ENCODE peak calls at places on chromosomes 2 and 18, in six cellular contexts. C is upper lobe of right lung, W is Panc1, R is OCI-LY7, X is left lung, H is sigmoid colon. Q is an unnamed sample. For H3K4me1, the result is how much of the 10 kb centered on the place peaks cover.

GRCh38 chr2:100281521-100282438 is 40.5 kb downstream of the LONRF2 start:
- DNase-seq in H (no peak), X (no peak), W (no peak), C (no peak), R (no peak), Q (no peak)

GRCh38 chr2:163736433-163737168 is 793 bp upstream of the FIGN start:
- DNase-seq in R (no peak), W (no peak), H (peak), C (peak), X (peak), Q (no peak)

GRCh38 chr2:205682239-205683021 is at the start of gene NRP2:
- DNase-seq in R (peak), C (peak), X (peak), H (peak), W (no peak), Q (no peak)

GRCh38 chr2:147135401-147135800 is 709.4 kb upstream of the ACVR2A start:
- DNase-seq in C (no peak), H (no peak), R (no peak), W (no peak), X (no peak), Q (no peak)

GRCh38 chr2:18623782-18624181 is 34.4 kb upstream of the NT5C1B start:
- DNase-seq in W (no peak), C (no peak), H (no peak), X (no peak), R (no peak), Q (no peak)

GRCh38 chr2:133674433-133675331 is 106.4 kb upstream of the NCKAP5 start:
- DNase-seq in X (no peak), C (peak), W (no peak), R (no peak), H (peak), Q (no peak)

GRCh38 chr2:1830936-1831616 is 86.8 kb upstream of the PXDN start:
- DNase-seq in W (no peak), X (no peak), R (no peak), C (no peak), H (no peak), Q (no peak)

GRCh38 chr18:12278153-12278764 is 24.1 kb downstream of the CIDEA start:
- DNase-seq in R (peak), W (no peak), C (no peak), X (no peak), H (no peak), Q (no peak)

GRCh38 chr2:235740821-235741220 is 247.0 kb downstream of the AGAP1 start:
- DNase-seq in W (no peak), R (no peak), C (no peak), X (no peak), H (no peak), Q (peak)

GRCh38 chr2:219087848-219088247 is 27.1 kb upstream of the IHH start:
- DNase-seq in X (no peak), R (no peak), C (no peak), W (no peak), H (no peak), Q (no peak)

GRCh38 chr2:109523536-109524361 is 90.0 kb downstream of the SEPTIN10 start:
- DNase-seq in X (no peak), R (no peak), C (peak), H (peak), W (no peak), Q (no peak)

GRCh38 chr2:120910956-120911951 is 175.6 kb downstream of the GLI2 start:
- DNase-seq in X (no peak), R (no peak), C (no peak), W (no peak), H (no peak), Q (no peak)

GRCh38 chr2:23563673-23564617 is 179.0 kb downstream of the KLHL29 start:
- DNase-seq in W (no peak), C (no peak), R (no peak), X (no peak), H (peak), Q (no peak)

GRCh38 chr2:64857581-64858471 is 131.4 kb upstream of the SLC1A4 start:
- DNase-seq in W (no peak), C (no peak), X (peak), R (no peak), H (peak), Q (no peak)

GRCh38 chr2:238280083-238280816 is 8.2 kb downstream of the PER2 start:
- DNase-seq in H (peak), C (no peak), X (peak), R (no peak), W (no peak), Q (no peak)

GRCh38 chr2:238281826-238282480 is 6.5 kb downstream of the PER2 start:
- DNase-seq in R (no peak), C (no peak), X (peak), H (peak), W (no peak), Q (no peak)

GRCh38 chr2:238277695-238278094 is 10.7 kb downstream of the PER2 start:
- DNase-seq in W (no peak), X (peak), C (no peak), R (no peak), H (peak), Q (no peak)

GRCh38 chr2:238279324-238279682 is 9.1 kb downstream of the PER2 start:
- DNase-seq in X (peak), C (no peak), H (no peak), W (no peak), R (no peak), Q (no peak)

GRCh38 chr2:238278626-238279323 is 9.6 kb downstream of the PER2 start:
- DNase-seq in R (peak), H (peak), C (no peak), X (peak), W (no peak), Q (no peak)
- H3K4me1 ChIP-seq in R (under half), H (under half), C (under half), X (under half), W (under half), Q (under half)

GRCh38 chr2:200860092-200860795 is 4.2 kb downstream of the CLK1 start:
- DNase-seq in X (no peak), H (no peak), W (no peak), R (no peak), C (no peak), Q (no peak)
- H3K27ac ChIP-seq in X (peak), H (peak), W (no peak), R (no peak), C (no peak), Q (no peak)

GRCh38 chr2:149606251-149606811 is 18.8 kb upstream of the MMADHC start:
- DNase-seq in W (no peak), R (no peak), C (no peak), X (no peak), H (no peak), Q (no peak)
- H3K4me1 ChIP-seq in W (under half), R (under half), C (under half), X (under half), H (under half), Q (under half)

GRCh38 chr2:217992061-217992460 is 10.7 kb downstream of the TNS1 start:
- DNase-seq in H (no peak), X (no peak), W (no peak), C (peak), R (no peak), Q (no peak)
- H3K27ac ChIP-seq in H (no peak), X (no peak), W (no peak), C (no peak), R (no peak), Q (no peak)

DNA sequence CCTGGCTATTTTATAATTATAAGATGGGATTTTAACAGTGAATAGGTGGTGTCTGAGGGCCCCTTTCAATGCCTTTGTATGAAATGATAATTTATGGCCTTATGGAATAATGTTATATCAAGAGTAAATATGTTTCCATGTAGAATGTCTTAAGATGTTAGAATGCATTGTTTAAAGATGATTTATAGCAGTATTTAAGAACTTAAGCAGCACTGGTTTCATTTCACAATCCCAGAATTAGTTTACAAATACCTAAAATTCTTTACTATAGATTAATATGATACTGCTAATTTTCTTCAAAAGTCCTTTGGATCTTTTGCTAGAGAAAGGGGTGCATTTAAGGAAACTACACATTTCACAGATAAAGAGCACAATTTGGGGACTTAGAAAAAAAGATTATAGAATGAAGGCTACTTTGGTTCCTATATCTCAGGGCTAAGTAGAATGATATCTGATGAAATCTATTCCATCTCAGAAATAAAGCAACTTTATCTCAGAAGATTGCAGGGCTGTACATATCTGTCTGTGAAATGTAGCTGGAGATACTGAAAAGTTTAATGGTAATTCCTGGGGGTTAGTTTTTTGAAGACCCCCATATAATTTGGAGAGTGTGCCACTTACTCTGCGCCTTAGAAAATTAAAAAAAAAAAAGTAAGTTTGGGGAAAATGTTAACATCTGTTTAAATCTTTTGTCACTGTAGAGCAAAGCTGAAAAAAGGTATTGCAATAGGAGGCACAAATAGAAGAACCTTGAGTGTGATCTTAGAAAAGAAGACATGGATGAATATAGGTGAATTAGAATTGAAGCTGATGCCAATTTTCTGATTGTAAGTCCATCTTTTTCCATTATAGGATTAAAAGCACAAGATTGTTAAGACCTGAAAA is 123.4 kb downstream of the GULP1 start:
- DNase-seq in C (no peak), W (no peak), H (no peak), X (no peak), R (no peak), Q (no peak)
- H3K4me1 ChIP-seq in C (under half), W (under half), H (under half), X (under half), R (under half), Q (under half)

DNA sequence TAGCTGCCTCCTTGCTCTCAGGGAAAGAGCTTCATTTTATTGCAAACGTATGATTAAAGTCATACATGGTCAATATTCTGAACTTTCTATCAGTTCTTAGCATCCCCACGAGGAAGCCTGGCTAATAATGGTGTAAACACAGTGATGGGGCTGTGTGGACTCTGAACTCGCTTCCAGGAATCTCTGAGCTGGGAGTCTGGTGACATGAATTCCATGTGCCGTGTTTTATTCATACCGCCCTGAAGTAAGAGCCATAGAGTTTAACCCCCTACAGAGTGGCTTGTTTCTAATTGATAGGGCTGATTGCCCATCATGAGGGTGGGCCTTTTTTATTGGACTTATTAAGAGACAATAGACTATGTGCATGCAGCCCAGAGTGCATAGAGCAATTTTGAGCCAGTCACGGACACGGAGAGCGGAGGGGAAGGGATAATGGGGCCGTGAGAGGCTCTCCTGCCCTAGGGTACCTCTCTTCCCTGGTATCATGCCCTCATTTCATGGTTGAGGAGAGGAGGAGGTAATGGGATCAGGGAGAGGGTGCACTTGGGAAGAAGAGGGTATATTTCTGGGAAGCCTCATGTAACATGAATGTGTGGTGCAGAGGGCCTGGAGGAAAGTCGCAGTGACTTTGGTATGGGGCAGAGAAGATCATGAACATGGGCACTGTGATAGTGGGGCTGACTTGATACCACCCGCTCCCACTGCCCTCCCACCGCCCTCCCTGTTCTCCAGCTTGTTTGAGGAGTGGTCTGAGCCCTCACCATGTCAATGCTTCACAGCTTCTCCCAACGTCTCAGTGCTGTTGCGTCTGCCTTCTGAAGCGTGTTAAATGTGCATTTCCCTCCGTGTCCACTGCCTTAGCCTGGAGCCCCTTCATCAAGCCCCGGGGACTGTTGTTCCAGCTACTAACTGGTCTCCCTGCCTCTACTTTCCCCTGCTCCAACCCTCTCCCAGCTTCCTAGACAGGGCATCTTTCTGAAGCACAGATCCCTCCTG is 73.2 kb downstream of the IL1R2 start:
- DNase-seq in C (no peak), H (no peak), W (no peak), R (no peak), X (no peak), Q (no peak)
- H3K27ac ChIP-seq in C (peak), H (peak), W (no peak), R (no peak), X (peak), Q (no peak)

DNA sequence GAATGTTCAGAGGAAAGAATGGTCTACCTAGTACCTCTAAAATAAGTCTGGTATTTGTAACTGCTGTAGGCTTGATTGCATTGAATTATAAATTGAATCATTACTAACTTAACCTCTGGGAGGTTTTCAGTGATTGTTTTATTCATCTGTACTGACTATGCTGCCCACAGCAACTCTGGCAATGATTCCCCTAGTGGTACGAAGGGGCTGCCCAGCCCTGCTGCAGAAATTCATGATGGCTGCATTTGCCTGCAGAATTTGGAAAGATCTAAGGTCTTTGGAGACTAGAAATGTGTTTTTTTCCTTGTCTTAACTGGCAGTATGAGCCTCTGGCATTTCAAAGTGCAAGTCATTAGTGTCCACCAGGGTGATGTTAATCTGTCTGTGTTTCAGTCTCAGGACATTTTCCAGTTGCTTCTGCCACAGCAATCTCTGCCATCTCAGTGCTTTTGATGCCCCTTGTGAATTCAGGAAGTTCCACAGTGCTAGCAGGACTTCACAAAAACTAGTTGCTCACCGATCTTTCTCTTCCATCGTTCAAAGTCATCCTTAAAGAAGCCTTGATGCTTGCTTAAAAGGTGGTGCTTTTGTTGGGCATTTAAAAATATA is 13.5 kb upstream of the LRPPRC start:
- DNase-seq in R (no peak), H (no peak), C (no peak), W (no peak), X (no peak), Q (no peak)
- H3K4me1 ChIP-seq in R (under half), H (under half), C (under half), W (under half), X (under half), Q (under half)

GRCh38 chr2:27095427-27095744 is 8.8 kb downstream of the KHK start:
- DNase-seq in W (no peak), C (no peak), X (no peak), H (no peak), R (no peak), Q (no peak)
- H3K27ac ChIP-seq in W (no peak), C (no peak), X (no peak), H (no peak), R (no peak), Q (no peak)